ENCODE peak calls at places on chromosomes 5 and 9, in nine cellular contexts. One of them, this sample, is unnamed.

GRCh38 chr9:764105-764524 is 77.4 kb upstream of the DMRT1 start:
- DNase-seq in GM23338: peak; percentile 94
- DNase-seq in OCI-LY7: peak; percentile 93
- DNase-seq in hepatocyte: peak; percentile 83
- DNase-seq in HCT116: peak; percentile 90
- DNase-seq in PC-3: peak; percentile 84
- DNase-seq in SK-N-SH: peak; percentile 21
- DNase-seq in PC-9: no peak
- DNase-seq in Karpas-422: peak; percentile 88
- DNase-seq in this sample: peak; percentile 89

GRCh38 chr5:174571662-174572397 is 152.6 kb upstream of the MSX2 start:
- DNase-seq in PC-3: peak; percentile 91
- DNase-seq in OCI-LY7: no peak
- DNase-seq in HCT116: peak; percentile 88
- DNase-seq in SK-N-SH: peak; percentile 45
- DNase-seq in Karpas-422: peak; percentile 31
- DNase-seq in GM23338: peak; percentile 52
- DNase-seq in PC-9: peak; percentile 62
- DNase-seq in hepatocyte: peak; percentile 92
- DNase-seq in this sample: peak; percentile 76

GRCh38 chr5:131563434-131564228 is 71.4 kb downstream of the RAPGEF6 start:
- DNase-seq in OCI-LY7: no peak
- DNase-seq in GM23338: peak; percentile 62
- DNase-seq in Karpas-422: no peak
- DNase-seq in SK-N-SH: no peak
- DNase-seq in hepatocyte: no peak
- DNase-seq in PC-9: no peak
- DNase-seq in HCT116: no peak
- DNase-seq in PC-3: no peak
- DNase-seq in this sample: no peak

GRCh38 chr5:149857499-149857898 is 87.1 kb downstream of the PDE6A start:
- DNase-seq in hepatocyte: peak; percentile 49
- DNase-seq in HCT116: no peak
- DNase-seq in PC-3: peak; percentile 71
- DNase-seq in SK-N-SH: peak; percentile 33
- DNase-seq in OCI-LY7: no peak
- DNase-seq in GM23338: no peak
- DNase-seq in Karpas-422: no peak
- DNase-seq in PC-9: no peak
- DNase-seq in this sample: no peak

GRCh38 chr5:119112151-119112550 is 41.3 kb downstream of the DMXL1 start:
- DNase-seq in hepatocyte: no peak
- DNase-seq in SK-N-SH: no peak
- DNase-seq in GM23338: no peak
- DNase-seq in PC-9: no peak
- DNase-seq in HCT116: no peak
- DNase-seq in PC-3: no peak
- DNase-seq in OCI-LY7: no peak
- DNase-seq in Karpas-422: no peak
- DNase-seq in this sample: no peak

GRCh38 chr9:13778486-13779110 is 499.1 kb upstream of the MPDZ start:
- DNase-seq in PC-3: no peak
- DNase-seq in Karpas-422: no peak
- DNase-seq in PC-9: no peak
- DNase-seq in GM23338: no peak
- DNase-seq in SK-N-SH: no peak
- DNase-seq in OCI-LY7: no peak
- DNase-seq in HCT116: no peak
- DNase-seq in hepatocyte: no peak
- DNase-seq in this sample: peak; percentile 22

GRCh38 chr9:136015656-136016055 is 54.5 kb upstream of the UBAC1 start:
- DNase-seq in SK-N-SH: peak; percentile 19
- DNase-seq in hepatocyte: no peak
- DNase-seq in Karpas-422: peak; percentile 27
- DNase-seq in PC-9: no peak
- DNase-seq in GM23338: no peak
- DNase-seq in PC-3: no peak
- DNase-seq in HCT116: no peak
- DNase-seq in OCI-LY7: no peak
- DNase-seq in this sample: no peak

GRCh38 chr5:1743061-1743768 is 56.4 kb downstream of the MRPL36 start:
- DNase-seq in PC-9: no peak
- DNase-seq in GM23338: no peak
- DNase-seq in PC-3: no peak
- DNase-seq in SK-N-SH: no peak
- DNase-seq in OCI-LY7: no peak
- DNase-seq in hepatocyte: no peak
- DNase-seq in Karpas-422: no peak
- DNase-seq in HCT116: no peak
- DNase-seq in this sample: no peak

GRCh38 chr5:145014109-145014508 is 821.0 kb downstream of the PRELID2 start:
- DNase-seq in PC-3: no peak
- DNase-seq in GM23338: no peak
- DNase-seq in hepatocyte: no peak
- DNase-seq in SK-N-SH: no peak
- DNase-seq in OCI-LY7: no peak
- DNase-seq in HCT116: no peak
- DNase-seq in PC-9: no peak
- DNase-seq in Karpas-422: no peak
- DNase-seq in this sample: no peak

GRCh38 chr9:70921126-70921525 is 200.3 kb downstream of the TRPM3 start:
- DNase-seq in HCT116: no peak
- DNase-seq in OCI-LY7: no peak
- DNase-seq in hepatocyte: no peak
- DNase-seq in PC-9: no peak
- DNase-seq in GM23338: no peak
- DNase-seq in PC-3: no peak
- DNase-seq in SK-N-SH: no peak
- DNase-seq in Karpas-422: no peak
- DNase-seq in this sample: peak; percentile 39

GRCh38 chr9:137592767-137593166 is 2.5 kb upstream of the ZMYND19 start:
- DNase-seq in hepatocyte: no peak
- DNase-seq in HCT116: no peak
- DNase-seq in GM23338: no peak
- DNase-seq in SK-N-SH: no peak
- DNase-seq in OCI-LY7: no peak
- DNase-seq in PC-3: no peak
- DNase-seq in PC-9: no peak
- DNase-seq in Karpas-422: no peak
- DNase-seq in this sample: no peak

GRCh38 chr5:71475788-71476384 is 20.4 kb downstream of the BDP1 start:
- DNase-seq in SK-N-SH: peak; percentile 57
- DNase-seq in PC-3: peak; percentile 37
- DNase-seq in PC-9: no peak
- DNase-seq in HCT116: no peak
- DNase-seq in Karpas-422: peak; percentile 65
- DNase-seq in hepatocyte: peak; percentile 44
- DNase-seq in GM23338: peak; percentile 71
- DNase-seq in OCI-LY7: peak; percentile 40
- DNase-seq in this sample: peak; percentile 52

GRCh38 chr9:95029251-95029650 is 288.3 kb downstream of the FANCC start:
- DNase-seq in hepatocyte: no peak
- DNase-seq in PC-3: no peak
- DNase-seq in HCT116: no peak
- DNase-seq in PC-9: no peak
- DNase-seq in OCI-LY7: no peak
- DNase-seq in Karpas-422: no peak
- DNase-seq in GM23338: no peak
- DNase-seq in SK-N-SH: no peak
- DNase-seq in this sample: no peak

GRCh38 chr9:109086221-109086620 is 33.5 kb downstream of the TMEM245 start:
- DNase-seq in PC-3: peak; percentile 40
- DNase-seq in HCT116: no peak
- DNase-seq in hepatocyte: no peak
- DNase-seq in GM23338: no peak
- DNase-seq in SK-N-SH: no peak
- DNase-seq in Karpas-422: no peak
- DNase-seq in PC-9: peak; percentile 56
- DNase-seq in OCI-LY7: no peak
- DNase-seq in this sample: peak; percentile 28

GRCh38 chr5:76402880-76403712 is at the start of gene IQGAP2:
- DNase-seq in Karpas-422: no peak
- DNase-seq in PC-9: no peak
- DNase-seq in PC-3: peak; percentile 27
- DNase-seq in hepatocyte: peak; percentile 91
- DNase-seq in OCI-LY7: peak; percentile 91
- DNase-seq in SK-N-SH: peak; percentile 96
- DNase-seq in HCT116: peak; percentile 37
- DNase-seq in GM23338: peak; percentile 73
- DNase-seq in this sample: peak; percentile 35

GRCh38 chr5:76404694-76405306 is 1.7 kb downstream of the IQGAP2 start:
- DNase-seq in GM23338: no peak
- DNase-seq in SK-N-SH: no peak
- DNase-seq in HCT116: no peak
- DNase-seq in OCI-LY7: peak; percentile 60
- DNase-seq in hepatocyte: no peak
- DNase-seq in PC-3: no peak
- DNase-seq in PC-9: no peak
- DNase-seq in Karpas-422: no peak
- DNase-seq in this sample: no peak

GRCh38 chr5:76403963-76404693 is 1.0 kb downstream of the IQGAP2 start:
- DNase-seq in GM23338: peak; percentile 93
- DNase-seq in hepatocyte: peak; percentile 77
- DNase-seq in OCI-LY7: peak; percentile 87
- DNase-seq in PC-3: no peak
- DNase-seq in HCT116: no peak
- DNase-seq in Karpas-422: no peak
- DNase-seq in SK-N-SH: no peak
- DNase-seq in PC-9: no peak
- DNase-seq in this sample: peak; percentile 11

GRCh38 chr5:76402251-76402879 is 720 bp upstream of the IQGAP2 start:
- DNase-seq in GM23338: peak; percentile 83
- DNase-seq in PC-3: no peak
- DNase-seq in HCT116: no peak
- DNase-seq in SK-N-SH: peak; percentile 64
- DNase-seq in PC-9: peak; percentile 94
- DNase-seq in OCI-LY7: peak; percentile 94
- DNase-seq in hepatocyte: peak; percentile 71
- DNase-seq in Karpas-422: no peak
- DNase-seq in this sample: no peak

GRCh38 chr5:76403713-76403962 is 553 bp downstream of the IQGAP2 start:
- DNase-seq in hepatocyte: no peak
- DNase-seq in GM23338: no peak
- DNase-seq in HCT116: no peak
- DNase-seq in OCI-LY7: no peak
- DNase-seq in SK-N-SH: peak; percentile 68
- DNase-seq in PC-9: no peak
- DNase-seq in PC-3: no peak
- DNase-seq in Karpas-422: no peak
- DNase-seq in this sample: no peak
- H3K9me2 ChIP-seq in hepatocyte: no peaks in the 10 kb centered on the region
- H3K9me2 ChIP-seq in GM23338: no peaks in the 10 kb centered on the region
- H3K9me2 ChIP-seq in HCT116: no peaks in the 10 kb centered on the region
- H3K9me2 ChIP-seq in OCI-LY7: no peaks in the 10 kb centered on the region
- H3K9me2 ChIP-seq in SK-N-SH: no peaks in the 10 kb centered on the region
- H3K9me2 ChIP-seq in PC-9: no peaks in the 10 kb centered on the region
- H3K9me2 ChIP-seq in PC-3: no peaks in the 10 kb centered on the region
- H3K9me2 ChIP-seq in Karpas-422: no peaks in the 10 kb centered on the region
- H3K9me2 ChIP-seq in this sample: no peaks in the 10 kb centered on the region

DNA sequence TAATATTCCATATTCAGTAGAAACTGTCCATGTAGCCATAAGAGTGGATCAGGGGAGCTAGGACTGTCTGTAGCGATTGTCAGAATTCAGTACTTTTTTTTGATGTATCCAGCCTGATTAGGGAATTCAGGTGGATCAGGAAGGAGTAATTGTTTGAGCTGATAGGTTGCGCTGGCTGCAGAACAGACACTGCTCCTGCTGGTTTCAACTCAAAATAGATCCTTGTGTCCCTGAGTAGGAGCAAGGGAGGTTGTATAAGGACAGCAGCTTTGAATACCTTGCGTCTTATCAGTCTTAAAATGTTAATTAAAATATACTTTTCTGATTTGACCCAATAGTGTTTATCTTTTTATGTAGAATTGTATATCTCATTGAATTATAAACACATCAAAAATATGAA is 229.6 kb downstream of the KDM4C start:
- DNase-seq in HCT116: no peak
- DNase-seq in SK-N-SH: no peak
- DNase-seq in Karpas-422: no peak
- DNase-seq in PC-9: no peak
- DNase-seq in GM23338: no peak
- DNase-seq in hepatocyte: no peak
- DNase-seq in PC-3: no peak
- DNase-seq in OCI-LY7: no peak
- DNase-seq in this sample: no peak
- H3K9me2 ChIP-seq in HCT116: no peaks in the 10 kb centered on the region
- H3K9me2 ChIP-seq in SK-N-SH: no peaks in the 10 kb centered on the region
- H3K9me2 ChIP-seq in Karpas-422: no peaks in the 10 kb centered on the region
- H3K9me2 ChIP-seq in PC-9: no peaks in the 10 kb centered on the region
- H3K9me2 ChIP-seq in GM23338: no peaks in the 10 kb centered on the region
- H3K9me2 ChIP-seq in hepatocyte: no peaks in the 10 kb centered on the region
- H3K9me2 ChIP-seq in PC-3: no peaks in the 10 kb centered on the region
- H3K9me2 ChIP-seq in OCI-LY7: no peaks in the 10 kb centered on the region
- H3K9me2 ChIP-seq in this sample: no peaks in the 10 kb centered on the region

GRCh38 chr5:15520856-15521255 is 20.9 kb downstream of the FBXL7 start:
- DNase-seq in HCT116: no peak
- DNase-seq in Karpas-422: no peak
- DNase-seq in GM23338: no peak
- DNase-seq in hepatocyte: no peak
- DNase-seq in OCI-LY7: no peak
- DNase-seq in PC-9: no peak
- DNase-seq in SK-N-SH: no peak
- DNase-seq in PC-3: no peak
- DNase-seq in this sample: no peak

GRCh38 chr5:15522141-15522540 is 22.2 kb downstream of the FBXL7 start:
- DNase-seq in hepatocyte: no peak
- DNase-seq in SK-N-SH: peak; percentile 43
- DNase-seq in PC-3: no peak
- DNase-seq in GM23338: no peak
- DNase-seq in OCI-LY7: no peak
- DNase-seq in HCT116: no peak
- DNase-seq in PC-9: no peak
- DNase-seq in Karpas-422: no peak
- DNase-seq in this sample: no peak

GRCh38 chr5:15518786-15519185 is 18.8 kb downstream of the FBXL7 start:
- DNase-seq in GM23338: no peak
- DNase-seq in hepatocyte: no peak
- DNase-seq in SK-N-SH: no peak
- DNase-seq in Karpas-422: no peak
- DNase-seq in PC-3: no peak
- DNase-seq in OCI-LY7: no peak
- DNase-seq in HCT116: no peak
- DNase-seq in PC-9: no peak
- DNase-seq in this sample: no peak

GRCh38 chr5:15524712-15525111 is 24.7 kb downstream of the FBXL7 start:
- DNase-seq in SK-N-SH: no peak
- DNase-seq in HCT116: no peak
- DNase-seq in PC-3: no peak
- DNase-seq in Karpas-422: no peak
- DNase-seq in hepatocyte: no peak
- DNase-seq in GM23338: no peak
- DNase-seq in OCI-LY7: no peak
- DNase-seq in PC-9: no peak
- DNase-seq in this sample: no peak

GRCh38 chr5:15521349-15521937 is 21.5 kb downstream of the FBXL7 start:
- DNase-seq in OCI-LY7: no peak
- DNase-seq in GM23338: no peak
- DNase-seq in hepatocyte: no peak
- DNase-seq in Karpas-422: no peak
- DNase-seq in PC-3: no peak
- DNase-seq in HCT116: no peak
- DNase-seq in SK-N-SH: no peak
- DNase-seq in PC-9: no peak
- DNase-seq in this sample: no peak
- H3K9me2 ChIP-seq in OCI-LY7: no peaks in the 10 kb centered on the region
- H3K9me2 ChIP-seq in GM23338: peaks cover 5% of the 10 kb centered on the region
- H3K9me2 ChIP-seq in hepatocyte: no peaks in the 10 kb centered on the region
- H3K9me2 ChIP-seq in Karpas-422: no peaks in the 10 kb centered on the region
- H3K9me2 ChIP-seq in PC-3: no peaks in the 10 kb centered on the region
- H3K9me2 ChIP-seq in HCT116: no peaks in the 10 kb centered on the region
- H3K9me2 ChIP-seq in SK-N-SH: no peaks in the 10 kb centered on the region
- H3K9me2 ChIP-seq in PC-9: no peaks in the 10 kb centered on the region
- H3K9me2 ChIP-seq in this sample: no peaks in the 10 kb centered on the region

GRCh38 chr5:171067540-171068130 is 205.8 kb downstream of the RANBP17 start:
- DNase-seq in HCT116: no peak
- DNase-seq in OCI-LY7: no peak
- DNase-seq in PC-9: no peak
- DNase-seq in hepatocyte: no peak
- DNase-seq in PC-3: no peak
- DNase-seq in Karpas-422: no peak
- DNase-seq in SK-N-SH: no peak
- DNase-seq in GM23338: no peak
- DNase-seq in this sample: peak; percentile 2
- H3K9me2 ChIP-seq in HCT116: no peaks in the 10 kb centered on the region
- H3K9me2 ChIP-seq in OCI-LY7: no peaks in the 10 kb centered on the region
- H3K9me2 ChIP-seq in PC-9: no peaks in the 10 kb centered on the region
- H3K9me2 ChIP-seq in hepatocyte: no peaks in the 10 kb centered on the region
- H3K9me2 ChIP-seq in PC-3: no peaks in the 10 kb centered on the region
- H3K9me2 ChIP-seq in Karpas-422: no peaks in the 10 kb centered on the region
- H3K9me2 ChIP-seq in SK-N-SH: no peaks in the 10 kb centered on the region
- H3K9me2 ChIP-seq in GM23338: no peaks in the 10 kb centered on the region
- H3K9me2 ChIP-seq in this sample: no peaks in the 10 kb centered on the region

This sample was measured in GM23248.